ENCODE peak calls at places on chromosomes 6 and 20, in nine cellular contexts. B is effector memory CD4-positive, alpha-beta T cell; L is CD4-positive, alpha-beta memory T cell; C is cardiac muscle cell; M is heart right ventricle; K is uterus; G is aorta; E is lung; X is ascending aorta. V is an unnamed sample.

GRCh38 chr6:132907231-132907630 is 92.9 kb downstream of the RPS12 start:
- DNase-seq in X (no peak), G (no peak), B (no peak), E (no peak), M (no peak), L (no peak), K (no peak), C (no peak), V (no peak)

GRCh38 chr20:23966927-23967615 is 21.5 kb downstream of the GGTLC1 start:
- DNase-seq in G (no peak), K (no peak), M (peak; percentile 33), X (no peak), L (no peak), B (no peak), C (no peak), E (no peak), V (no peak)

GRCh38 chr6:114955363-114955762 is 612.5 kb upstream of the HS3ST5 start:
- DNase-seq in E (no peak), G (no peak), B (no peak), L (no peak), X (no peak), M (no peak), K (no peak), C (no peak), V (no peak)

GRCh38 chr6:101391772-101392560 is 1.5 kb upstream of the GRIK2 start:
- DNase-seq in E (no peak), M (no peak), X (no peak), L (no peak), G (no peak), B (no peak), K (no peak), C (no peak), V (peak; percentile 74)

GRCh38 chr6:43954311-43955131 is 172.7 kb downstream of the MRPL14 start:
- DNase-seq in K (no peak), C (no peak), B (no peak), G (no peak), X (no peak), L (peak; percentile 17), M (peak; percentile 74), E (no peak), V (peak; percentile 38)

GRCh38 chr20:36885355-36885754 is 9.4 kb downstream of the TLDC2 start:
- DNase-seq in X (no peak), E (no peak), K (no peak), L (no peak), C (no peak), G (no peak), B (no peak), M (no peak), V (no peak)

GRCh38 chr6:30818426-30818841 is 65.9 kb upstream of the DDR1 start:
- DNase-seq in B (no peak), C (peak; percentile 88), L (no peak), G (no peak), K (no peak), M (no peak), E (no peak), X (no peak), V (no peak)

GRCh38 chr6:143176090-143177021 is 115.7 kb downstream of the AIG1 start:
- DNase-seq in K (no peak), G (no peak), L (no peak), M (no peak), X (no peak), C (peak; percentile 91), B (no peak), E (no peak), V (peak; percentile 74)

GRCh38 chr6:128803911-128804310 is 79.0 kb upstream of the LAMA2 start:
- DNase-seq in E (no peak), L (no peak), K (no peak), G (no peak), X (no peak), B (no peak), C (peak; percentile 72), M (peak; percentile 48), V (no peak)

GRCh38 chr6:19156443-19156842 is 680.7 kb upstream of the ID4 start:
- DNase-seq in X (no peak), E (no peak), K (no peak), C (no peak), B (no peak), L (no peak), G (no peak), M (no peak), V (no peak)

GRCh38 chr6:19153270-19153980 is 683.7 kb upstream of the ID4 start:
- DNase-seq in M (no peak), X (no peak), G (no peak), L (no peak), B (no peak), E (no peak), K (peak; percentile 24), C (peak; percentile 76), V (no peak)

GRCh38 chr6:19159087-19159486 is 678.1 kb upstream of the ID4 start:
- DNase-seq in K (no peak), B (no peak), M (no peak), E (no peak), L (no peak), X (no peak), G (no peak), C (peak; percentile 28), V (no peak)

GRCh38 chr6:19153981-19154295 is 683.2 kb upstream of the ID4 start:
- DNase-seq in K (no peak), C (no peak), M (no peak), B (no peak), E (no peak), L (no peak), X (no peak), G (no peak), V (no peak)

GRCh38 chr6:19157496-19157895 is 679.7 kb upstream of the ID4 start:
- DNase-seq in G (no peak), B (no peak), K (no peak), L (no peak), C (no peak), M (no peak), X (no peak), E (no peak), V (no peak)
- H3K9me3 ChIP-seq in G (no peaks in the 10 kb centered on the region), B (no peaks in the 10 kb centered on the region), K (no peaks in the 10 kb centered on the region), L (no peaks in the 10 kb centered on the region), C (no peaks in the 10 kb centered on the region), M (no peaks in the 10 kb centered on the region), X (no peaks in the 10 kb centered on the region), E (no peaks in the 10 kb centered on the region), V (no peaks in the 10 kb centered on the region)

DNA sequence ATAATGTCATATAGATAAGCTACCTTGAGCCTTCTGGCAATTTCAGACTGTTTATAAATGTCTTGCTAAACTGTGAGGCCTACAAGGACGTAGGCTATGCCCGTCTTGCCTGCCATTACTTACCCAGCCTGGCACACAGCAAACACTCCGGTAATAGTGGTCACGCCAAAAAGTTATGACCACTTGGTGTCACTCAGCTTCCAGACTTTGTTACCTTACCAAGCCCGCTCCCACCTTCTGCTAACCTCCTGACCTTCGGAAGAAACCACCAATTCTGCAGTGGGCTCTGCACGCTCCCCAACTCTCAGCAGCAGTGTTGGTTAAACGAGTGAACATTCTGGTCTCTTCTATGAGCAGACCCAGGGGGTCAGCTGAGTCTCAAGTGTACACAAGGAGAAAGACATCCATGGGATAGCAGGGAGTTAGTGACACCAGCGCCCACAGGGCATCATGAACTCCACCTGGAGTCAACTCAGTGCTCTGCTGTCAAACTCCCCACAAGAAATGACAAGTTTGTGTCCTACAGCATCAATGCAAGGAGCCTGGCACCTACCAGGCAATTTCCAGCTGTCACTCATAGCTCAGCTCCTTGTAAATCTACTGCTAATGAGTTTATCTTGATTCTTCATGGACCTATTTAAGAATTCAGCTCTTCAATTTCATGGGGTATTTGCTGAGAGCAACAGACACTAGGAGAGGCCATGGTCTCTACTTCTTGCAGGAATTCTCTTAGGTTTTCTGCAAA is 119.9 kb downstream of the TTLL2 start:
- DNase-seq in C (no peak), X (no peak), M (no peak), K (no peak), G (no peak), L (no peak), B (no peak), E (no peak), V (no peak)
- H3K27ac ChIP-seq in C (no peak overlapping the region), X (no peak overlapping the region), M (no peak overlapping the region), K (no peak overlapping the region), G (no peak overlapping the region), L (no peak overlapping the region), B (no peak overlapping the region), E (no peak overlapping the region), V (peak overlapping the region; percentile 51)

DNA sequence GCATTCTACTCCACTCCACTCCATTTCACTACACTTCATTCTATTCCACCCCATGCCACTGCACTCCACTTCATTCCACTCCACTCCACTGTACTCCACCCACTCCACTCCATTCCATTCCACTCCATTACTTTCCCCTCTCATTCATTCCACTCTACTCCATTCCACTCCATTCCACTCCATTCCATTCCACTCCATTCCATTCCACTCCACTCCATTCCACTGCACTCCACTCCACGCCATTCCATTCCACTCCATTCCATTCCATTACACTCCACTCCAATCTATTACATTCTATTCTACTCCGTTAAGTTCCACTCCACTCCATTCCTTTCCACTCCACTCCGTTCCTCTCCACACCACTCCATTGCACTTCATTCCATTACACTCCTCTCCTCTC is 25.0 kb upstream of the DEFB125 start:
- DNase-seq in B (no peak), M (no peak), G (no peak), X (no peak), E (no peak), L (no peak), C (no peak), K (no peak), V (no peak)
- H3K9me3 ChIP-seq in B (no peaks in the 10 kb centered on the region), M (no peaks in the 10 kb centered on the region), G (peaks cover 6% of the 10 kb centered on the region), X (no peaks in the 10 kb centered on the region), E (no peaks in the 10 kb centered on the region), L (peaks cover 6% of the 10 kb centered on the region), C (no peaks in the 10 kb centered on the region), K (no peaks in the 10 kb centered on the region), V (peaks cover 69% of the 10 kb centered on the region)

GRCh38 chr6:41200296-41200900 is 551 bp downstream of the TREML2 start:
- DNase-seq in K (no peak), C (peak; percentile 75), M (no peak), E (peak; percentile 49), B (peak; percentile 18), X (no peak), G (peak; percentile 65), L (peak; percentile 68), V (peak; percentile 48)

GRCh38 chr6:41200901-41201783 is at the start of gene TREML2:
- DNase-seq in E (no peak), M (no peak), X (no peak), L (no peak), B (no peak), G (no peak), K (no peak), C (no peak), V (peak; percentile 49)

GRCh38 chr6:41204156-41204555 is 3.2 kb upstream of the TREML2 start:
- DNase-seq in M (no peak), K (no peak), G (no peak), B (no peak), C (no peak), L (no peak), E (no peak), X (no peak), V (no peak)

GRCh38 chr6:41199427-41200246 is 1.3 kb downstream of the TREML2 start:
- DNase-seq in B (no peak), G (no peak), C (no peak), E (no peak), L (no peak), M (no peak), K (no peak), X (no peak), V (no peak)

DNA sequence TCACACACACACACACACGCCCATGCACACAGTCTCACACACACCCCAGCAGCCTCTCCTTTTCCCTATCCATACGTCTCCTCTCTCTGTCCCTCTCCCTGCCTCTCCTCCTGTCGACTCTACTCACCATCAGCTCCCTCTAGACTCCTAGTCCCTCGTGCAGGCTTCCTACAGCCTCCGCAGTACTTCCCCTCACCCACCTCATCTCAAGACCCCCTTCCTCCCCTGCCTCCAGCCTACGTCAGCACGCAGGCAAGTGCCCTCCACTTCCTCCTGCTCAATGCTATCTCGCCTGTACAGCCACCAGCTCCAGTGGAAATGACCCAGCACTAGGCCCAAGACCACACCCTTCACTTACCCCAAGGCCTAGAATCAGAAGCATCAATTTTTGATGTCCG is 834 bp upstream of the TREML2 start:
- DNase-seq in M (no peak), K (no peak), B (no peak), G (no peak), C (no peak), E (no peak), L (no peak), X (no peak), V (peak; percentile 17)
- H3K27ac ChIP-seq in M (no peak overlapping the region), K (no peak overlapping the region), B (peak overlapping the region; percentile 72), G (no peak overlapping the region), C (no peak overlapping the region), E (no peak overlapping the region), L (peak overlapping the region; percentile 78), X (no peak overlapping the region), V (no peak overlapping the region)